ENCODE peak calls at places on chromosomes 6 and 20, in nine cellular contexts. T is GM10248; P is DND-41; N is LoVo; U is NCI-H2081; K is GM06990; X is nucleus accumbens; L is activated naive CD4-positive, alpha-beta T cell treated with anti-CD3 and anti-CD28 coated beads, Interleukin-2, amount 50 U/mL, for 16 hours; D is astrocyte of the spinal cord. H is an unnamed sample.

GRCh38 chr6:149147939-149148718 is 169.4 kb upstream of the TAB2 start:
- DNase-seq in K (no peak), N (no peak), P (no peak), L (no peak), X (no peak), U (no peak), D (no peak), T (no peak), H (no peak)

GRCh38 chr20:19757973-19758887 is at the start of gene RIN2:
- DNase-seq in U (peak), P (no peak), L (no peak), N (peak), D (peak), K (no peak), T (peak), X (peak), H (peak)

GRCh38 chr6:104909140-104909525 is 47.8 kb upstream of the LIN28B start:
- DNase-seq in X (no peak), U (no peak), N (no peak), L (no peak), P (no peak), T (no peak), D (no peak), K (no peak), H (no peak)

GRCh38 chr6:138571585-138572199 is 72.4 kb upstream of the NHSL1 start:
- DNase-seq in P (no peak), L (no peak), N (no peak), U (peak), K (no peak), T (no peak), D (peak), X (no peak), H (no peak)

GRCh38 chr6:168895102-168895812 is 358.4 kb downstream of the THBS2 start:
- DNase-seq in D (peak), K (peak), T (peak), P (peak), N (peak), X (peak), U (peak), L (peak), H (peak)

GRCh38 chr6:20242397-20242796 is 30.1 kb upstream of the MBOAT1 start:
- DNase-seq in X (no peak), P (no peak), U (no peak), N (no peak), L (no peak), K (no peak), T (no peak), D (no peak), H (no peak)

GRCh38 chr6:146595981-146596731 is 2.6 kb upstream of the ADGB start:
- DNase-seq in T (no peak), U (no peak), K (no peak), D (no peak), X (no peak), P (no peak), L (no peak), N (no peak), H (no peak)

GRCh38 chr6:157323924-157324276 is 581 bp upstream of the TMEM242 start:
- DNase-seq in K (no peak), T (peak), L (peak), N (peak), P (no peak), X (no peak), D (peak), U (no peak), H (peak)

GRCh38 chr6:168258795-168259194 is 60.8 kb downstream of the DACT2 start:
- DNase-seq in T (no peak), L (no peak), D (no peak), K (no peak), X (no peak), U (no peak), N (no peak), P (no peak), H (no peak)